ENCODE peak calls at places on chromosomes 6 and 20, in eight cellular contexts. X, N, J, G, D, F, S and C are unnamed samples.
A peak's percentile ranks its signal among the peaks of the same experiment; 100 is the strongest.

GRCh38 chr6:3196770-3197169 is 30.7 kb downstream of the TUBB2B start:
- DNase-seq in S (no peak), N (no peak), G (no peak), J (no peak), D (no peak), X (no peak), F (no peak), C (no peak)

GRCh38 chr20:47544852-47545251 is 43.2 kb downstream of the NCOA3 start:
- DNase-seq in F (no peak), D (no peak), G (no peak), X (no peak), J (no peak), S (no peak), N (peak; percentile 46), C (peak; percentile 58)

GRCh38 chr20:47256665-47257236 is 99.7 kb downstream of the ZMYND8 start:
- DNase-seq in N (peak; percentile 34), G (no peak), D (no peak), F (no peak), X (no peak), J (no peak), S (no peak), C (peak; percentile 76)

GRCh38 chr20:46305973-46306360 is 2.3 kb downstream of the CDH22 start:
- DNase-seq in J (no peak), D (no peak), N (no peak), F (no peak), S (no peak), X (no peak), G (no peak), C (no peak)

GRCh38 chr20:44598413-44599290 is 16.3 kb downstream of the PKIG start:
- DNase-seq in J (no peak), N (peak; percentile 43), D (no peak), X (peak; percentile 77), F (no peak), S (no peak), G (no peak), C (no peak)

GRCh38 chr6:6931047-6932025 is 176.4 kb upstream of the RREB1 start:
- DNase-seq in X (no peak), F (no peak), G (no peak), S (no peak), J (no peak), N (no peak), D (no peak), C (no peak)

GRCh38 chr6:44335631-44336030 is 6.8 kb upstream of the SPATS1 start:
- DNase-seq in G (no peak), N (no peak), X (no peak), D (no peak), F (no peak), J (no peak), S (no peak), C (no peak)

GRCh38 chr20:62786100-62786499 is 10.2 kb upstream of the MRGBP start:
- DNase-seq in D (no peak), J (no peak), X (no peak), N (no peak), F (no peak), S (no peak), G (no peak), C (no peak)

GRCh38 chr6:163190786-163191185 is 223.7 kb upstream of the QKI start:
- DNase-seq in N (no peak), G (no peak), J (no peak), F (no peak), D (no peak), S (no peak), X (no peak), C (no peak)

DNA sequence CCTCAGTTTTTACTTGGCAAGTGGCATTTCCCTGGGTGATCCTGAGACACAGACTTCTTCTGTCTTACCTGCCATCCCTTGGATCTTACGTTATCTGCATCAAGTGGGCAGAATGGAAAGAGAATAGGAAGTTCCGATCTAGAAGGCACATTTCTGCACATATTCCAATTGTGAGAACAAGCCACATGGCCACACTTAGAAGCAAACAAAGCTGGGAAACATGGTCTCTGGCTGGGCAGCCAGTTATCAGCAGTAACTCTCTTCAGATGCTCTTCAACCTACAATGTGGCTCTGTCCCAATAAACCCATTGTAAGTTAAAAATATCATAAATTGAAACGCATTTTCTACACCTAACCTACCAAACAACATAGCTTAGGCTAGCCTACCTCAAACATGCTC is 67.3 kb upstream of the CCN6 start:
- DNase-seq in S (no peak), D (no peak), G (no peak), J (no peak), F (no peak), N (no peak), X (no peak), C (no peak)
- TF ChIP-seq CTCF in S (no peak), D (no peak), G (no peak), J (no peak), F (no peak), N (no peak), X (no peak), C (no peak)

GRCh38 chr6:30150151-30150550 is 10.9 kb downstream of the TRIM10 start:
- DNase-seq in F (no peak), J (no peak), D (no peak), G (no peak), X (no peak), N (no peak), S (no peak), C (no peak)

GRCh38 chr6:30151580-30151979 is 9.4 kb downstream of the TRIM10 start:
- DNase-seq in D (no peak), X (no peak), N (no peak), G (no peak), F (no peak), S (no peak), J (no peak), C (no peak)

GRCh38 chr6:30147096-30147495 is 11.2 kb downstream of the TRIM40 start:
- DNase-seq in D (no peak), N (no peak), F (no peak), G (no peak), S (no peak), J (no peak), X (no peak), C (no peak)

GRCh38 chr6:30150671-30151395 is 10.2 kb downstream of the TRIM10 start:
- DNase-seq in G (no peak), D (no peak), X (no peak), S (no peak), N (no peak), F (no peak), J (no peak), C (peak; percentile 82)

DNA sequence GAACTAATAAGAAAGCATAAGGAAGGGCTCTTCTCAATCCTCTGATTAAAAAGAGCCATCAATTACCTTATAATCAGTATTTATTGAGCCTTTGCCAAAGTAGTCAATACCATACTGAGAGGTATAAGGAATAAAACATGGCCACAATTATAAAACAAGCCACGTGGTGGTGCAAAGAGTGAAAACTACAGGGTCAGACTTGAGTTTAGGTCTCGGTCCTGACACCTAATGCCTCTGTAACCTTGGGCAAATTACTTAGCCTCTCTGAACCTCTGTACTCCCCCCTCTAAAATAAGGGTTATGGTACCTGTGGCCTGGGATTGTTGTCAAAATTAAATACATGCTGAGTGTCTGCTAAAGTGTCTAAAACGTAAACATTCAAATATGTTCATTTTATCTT is 11.8 kb downstream of the TRIM10 start:
- DNase-seq in X (no peak), F (no peak), J (no peak), N (no peak), D (no peak), G (no peak), S (no peak), C (no peak)
- TF ChIP-seq CTCF in X (no peak), F (no peak), J (no peak), N (no peak), D (no peak), G (no peak), S (no peak), C (no peak)

DNA sequence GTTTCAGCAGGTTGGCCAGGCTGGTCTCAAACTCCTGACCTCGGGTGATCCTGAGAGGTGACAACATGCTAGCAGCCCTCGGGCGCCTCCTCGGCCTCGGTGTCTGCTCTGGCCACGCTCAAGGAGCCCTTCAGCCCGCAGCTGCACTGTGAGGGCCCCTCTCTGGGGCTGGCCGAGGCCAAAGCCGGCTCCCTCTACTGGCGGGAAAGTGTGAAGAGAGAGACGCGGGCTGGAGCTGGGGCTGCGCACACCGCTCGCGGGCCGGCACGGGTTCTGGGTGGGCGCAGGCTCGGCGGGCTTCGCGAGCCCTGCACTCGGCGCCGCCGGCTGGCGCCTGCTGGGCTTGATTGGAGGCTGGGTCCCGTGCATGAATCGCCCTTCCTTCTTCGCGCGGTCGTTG is 80.8 kb upstream of the RBM24 start:
- DNase-seq in D (no peak), S (peak; percentile 91), F (no peak), J (no peak), G (no peak), X (no peak), N (no peak), C (no peak)
- TF ChIP-seq CTCF in D (peak; percentile 53), S (peak; percentile 80), F (no peak), J (no peak), G (peak; percentile 24), X (no peak), N (peak; percentile 26), C (no peak)

GRCh38 chr6:18119236-18119635 is 3.2 kb downstream of the NHLRC1 start:
- DNase-seq in F (no peak), X (no peak), D (no peak), N (no peak), S (no peak), J (no peak), G (no peak), C (no peak)

GRCh38 chr6:18118330-18118729 is 4.1 kb downstream of the NHLRC1 start:
- DNase-seq in D (no peak), J (no peak), N (no peak), X (no peak), G (no peak), F (no peak), S (no peak), C (no peak)

GRCh38 chr6:18122128-18123093 is at the start of gene NHLRC1:
- DNase-seq in J (peak; percentile 81), S (peak; percentile 88), D (peak; percentile 75), F (peak; percentile 93), X (peak; percentile 94), G (peak; percentile 96), N (peak; percentile 90), C (peak; percentile 84)

GRCh38 chr6:18126116-18126515 is 3.6 kb upstream of the NHLRC1 start:
- DNase-seq in J (no peak), D (no peak), G (no peak), F (no peak), N (peak; percentile 18), X (no peak), S (no peak), C (peak; percentile 5)

DNA sequence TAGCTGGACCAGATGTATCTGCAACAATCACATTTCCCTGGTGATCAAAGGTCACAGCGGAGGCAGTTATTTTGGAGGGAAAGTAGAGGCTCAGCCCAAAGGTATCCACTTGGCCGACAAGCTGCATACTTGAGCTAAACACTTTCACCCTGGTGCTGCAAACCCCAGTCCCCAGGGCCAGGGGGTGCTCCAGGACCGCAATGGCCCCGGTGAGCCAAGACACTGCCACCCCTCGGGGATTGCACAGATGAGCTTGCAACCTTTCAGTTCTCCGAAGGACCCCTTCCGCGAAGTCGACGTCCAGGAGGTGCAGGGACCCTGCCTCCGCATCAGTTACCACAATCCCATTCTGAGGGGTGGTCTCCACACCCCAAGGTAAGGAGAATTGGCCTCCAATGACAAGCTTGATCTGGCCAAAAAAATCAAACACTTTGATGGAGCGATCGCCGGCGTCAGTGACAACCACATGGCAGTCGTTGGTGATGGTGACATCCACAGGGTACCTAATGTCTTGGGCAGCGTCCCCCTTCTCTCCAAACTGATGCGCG is 823 bp downstream of the NHLRC1 start:
- DNase-seq in D (no peak), S (peak; percentile 69), G (no peak), X (no peak), J (no peak), N (no peak), F (no peak), C (no peak)
- TF ChIP-seq CTCF in D (no peak), S (peak; percentile 66), G (no peak), X (no peak), J (no peak), N (peak; percentile 30), F (no peak), C (no peak)